ENCODE peak calls at places on chromosomes 5 and 9, in eight cellular contexts. V is fibroblast of the aortic adventitia; M is activated CD8-positive, alpha-beta T cell treated with anti-CD3 and anti-CD28 coated beads for 36 hours; T is GM23338; Q is IMR-90; O is WTC11; K is stomach; L is AG10803. R is an unnamed sample.
A peak's percentile ranks its signal among the peaks of the same experiment; 100 is the strongest.

GRCh38 chr5:141632650-141633049 is 4.0 kb downstream of the HDAC3 start:
- DNase-seq in L (no peak), Q (no peak), T (no peak), O (no peak), V (no peak), M (no peak), K (no peak), R (no peak)

GRCh38 chr9:13787234-13787833 is 507.8 kb upstream of the MPDZ start:
- DNase-seq in L (peak; percentile 23), T (no peak), V (peak; percentile 81), O (no peak), M (no peak), Q (peak; percentile 46), K (no peak), R (peak; percentile 4)

GRCh38 chr9:70672136-70672535 is 257.7 kb upstream of the KLF9 start:
- DNase-seq in K (no peak), M (no peak), L (no peak), V (peak; percentile 84), O (no peak), T (no peak), Q (no peak), R (no peak)

GRCh38 chr5:157266286-157267007 is 524 bp downstream of the CYFIP2 start:
- DNase-seq in O (peak; percentile 68), Q (no peak), L (no peak), V (no peak), T (peak; percentile 71), M (peak; percentile 76), K (peak; percentile 50), R (no peak)

GRCh38 chr5:39578887-39579497 is 154.2 kb upstream of the DAB2 start:
- DNase-seq in T (peak; percentile 24), L (peak; percentile 39), K (no peak), M (no peak), Q (peak; percentile 49), V (peak; percentile 72), O (no peak), R (no peak)

GRCh38 chr5:141914154-141914743 is 9.4 kb upstream of the DELE1 start:
- DNase-seq in K (peak; percentile 46), T (peak; percentile 85), O (peak; percentile 77), Q (no peak), V (no peak), M (peak; percentile 36), L (no peak), R (no peak)

GRCh38 chr9:105088499-105088898 is 156.0 kb upstream of the SLC44A1 start:
- DNase-seq in L (no peak), T (peak; percentile 32), M (no peak), V (no peak), O (no peak), Q (no peak), K (no peak), R (no peak)

GRCh38 chr5:179152941-179153340 is 92.8 kb downstream of the ZNF354C start:
- DNase-seq in O (peak; percentile 4), V (no peak), L (no peak), T (no peak), Q (no peak), K (no peak), M (no peak), R (no peak)

GRCh38 chr5:176995896-176996767 is 10.4 kb downstream of the UIMC1 start:
- DNase-seq in K (no peak), L (peak; percentile 88), O (no peak), T (no peak), V (peak; percentile 79), M (no peak), Q (peak; percentile 79), R (peak; percentile 81)

GRCh38 chr5:31845351-31845750 is 206.4 kb downstream of the PDZD2 start:
- DNase-seq in T (no peak), Q (no peak), K (no peak), L (peak; percentile 10), O (no peak), V (no peak), M (no peak), R (no peak)

DNA sequence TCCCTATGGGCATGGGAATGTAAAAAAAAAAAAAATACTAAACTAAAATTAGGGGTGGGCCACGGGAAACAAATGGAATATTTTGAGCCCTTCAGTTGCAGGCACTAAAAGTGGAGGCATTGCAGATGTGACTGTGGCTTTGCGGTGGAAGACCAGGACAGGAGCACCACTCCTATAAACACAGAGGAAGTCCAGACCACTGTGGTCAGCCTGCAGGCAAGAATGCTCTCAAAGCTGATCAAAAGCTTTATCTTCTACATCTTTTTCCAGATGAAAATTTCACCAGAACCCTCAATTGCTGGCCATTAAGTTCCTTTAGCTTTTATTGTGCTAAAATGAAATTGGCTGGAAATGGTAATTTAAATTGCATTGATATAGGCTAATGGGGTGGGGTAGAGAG is 208.8 kb downstream of the ERCC6L2 start:
- DNase-seq in Q (no peak), V (no peak), O (no peak), L (no peak), M (no peak), K (no peak), T (no peak), R (no peak)
- TF ChIP-seq CTCF in Q (no peak), V (no peak), O (no peak), L (no peak), M (no peak), K (no peak), T (no peak), R (no peak)

DNA sequence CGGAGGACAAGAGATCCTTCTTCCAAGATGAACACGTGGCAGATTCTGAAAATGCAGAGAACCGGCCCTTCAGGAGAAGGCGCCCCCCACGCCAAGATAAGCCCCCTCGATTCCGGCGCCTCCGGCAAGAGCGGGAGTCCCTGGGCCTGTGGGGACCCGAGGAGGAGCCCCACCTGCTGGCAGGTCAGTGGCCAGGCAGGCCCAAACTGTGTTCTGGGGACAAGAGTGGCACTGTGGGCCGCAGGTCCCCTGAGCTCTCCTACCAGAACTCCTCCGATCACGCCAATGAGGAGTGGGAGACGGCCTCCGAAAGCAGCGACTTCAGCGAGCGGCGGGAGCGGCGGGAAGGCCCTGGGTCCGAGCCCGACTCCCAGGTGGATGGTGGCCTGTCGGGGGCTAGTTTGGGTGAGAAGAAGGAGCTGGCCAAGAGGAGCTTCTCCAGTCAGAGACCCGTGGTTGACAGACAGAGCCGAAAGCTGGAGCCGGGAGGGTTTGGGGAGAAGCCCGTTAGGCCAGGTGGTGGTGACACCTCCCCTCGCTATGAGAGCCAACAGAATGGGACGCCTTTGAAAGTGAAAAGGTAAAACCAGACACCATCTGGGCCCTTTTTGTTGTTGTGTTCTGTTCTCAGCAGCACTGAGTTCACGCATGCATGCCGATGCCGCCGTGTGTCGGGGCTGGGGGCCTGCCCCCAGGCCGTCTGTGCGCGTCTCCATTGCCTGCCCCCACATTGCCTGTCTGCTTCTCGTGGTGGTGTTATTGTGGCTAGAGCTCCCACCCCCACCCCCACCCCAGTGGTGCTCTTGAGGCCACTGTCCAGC is 26.6 kb upstream of the POMT1 start:
- DNase-seq in V (no peak), M (no peak), K (no peak), T (peak; percentile 53), L (no peak), O (peak; percentile 43), Q (no peak), R (no peak)
- TF ChIP-seq CTCF in V (peak; percentile 36), M (peak; percentile 30), K (peak; percentile 42), T (peak; percentile 65), L (peak; percentile 31), O (no peak), Q (peak; percentile 20), R (peak; percentile 71)

DNA sequence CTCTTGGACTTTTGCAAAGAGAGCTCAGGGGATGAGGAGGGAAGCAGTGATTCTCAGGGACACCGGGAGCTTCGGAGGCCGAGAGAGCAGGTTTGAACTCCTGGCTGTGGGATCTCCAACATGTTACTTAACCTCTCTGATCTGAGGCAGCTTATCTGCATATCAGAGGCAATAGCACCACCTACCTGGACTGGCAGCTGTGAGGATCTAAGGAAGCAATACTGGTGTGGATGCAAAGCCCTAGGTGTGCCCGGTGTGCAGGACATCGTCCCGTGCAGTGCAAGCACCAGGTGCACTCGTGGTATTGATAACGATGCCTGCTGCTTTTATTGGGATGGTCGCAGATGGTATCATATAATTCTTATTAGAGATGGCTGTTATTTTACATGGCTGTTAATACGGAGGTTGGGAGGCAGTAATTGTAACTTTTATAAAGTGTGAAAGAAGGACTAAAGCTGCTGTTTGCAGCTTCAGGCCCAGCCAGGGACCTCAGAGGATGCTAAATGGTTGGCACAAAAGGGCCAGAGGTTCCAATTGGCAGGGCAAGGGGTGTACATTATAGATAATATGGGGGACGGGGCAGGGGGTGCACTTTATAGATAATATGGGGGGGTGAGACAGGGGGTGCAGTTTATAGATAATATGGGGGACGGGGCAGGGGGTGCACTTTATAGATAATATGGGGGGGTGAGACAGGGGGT is 14.9 kb downstream of the COL5A1 start:
- DNase-seq in V (no peak), K (no peak), Q (no peak), O (no peak), L (no peak), T (peak; percentile 51), M (peak; percentile 23), R (no peak)
- TF ChIP-seq CTCF in V (peak; percentile 8), K (no peak), Q (peak; percentile 27), O (no peak), L (peak; percentile 10), T (peak; percentile 46), M (no peak), R (peak; percentile 31)

GRCh38 chr9:5440426-5440825 is 2.7 kb upstream of the PLGRKT start:
- DNase-seq in L (no peak), T (no peak), V (no peak), Q (no peak), K (no peak), O (no peak), M (no peak), R (no peak)

GRCh38 chr9:5435912-5436311 is 1.8 kb downstream of the PLGRKT start:
- DNase-seq in T (no peak), K (no peak), L (no peak), Q (no peak), M (no peak), V (no peak), O (no peak), R (peak; percentile 59)

GRCh38 chr9:5436441-5436840 is 1.3 kb downstream of the PLGRKT start:
- DNase-seq in L (no peak), V (no peak), O (no peak), M (no peak), T (no peak), K (no peak), Q (no peak), R (no peak)

GRCh38 chr9:5438301-5439162 is 807 bp upstream of the PLGRKT start:
- DNase-seq in V (peak; percentile 53), Q (peak; percentile 56), O (no peak), L (peak; percentile 78), K (no peak), M (peak; percentile 70), T (no peak), R (no peak)

DNA sequence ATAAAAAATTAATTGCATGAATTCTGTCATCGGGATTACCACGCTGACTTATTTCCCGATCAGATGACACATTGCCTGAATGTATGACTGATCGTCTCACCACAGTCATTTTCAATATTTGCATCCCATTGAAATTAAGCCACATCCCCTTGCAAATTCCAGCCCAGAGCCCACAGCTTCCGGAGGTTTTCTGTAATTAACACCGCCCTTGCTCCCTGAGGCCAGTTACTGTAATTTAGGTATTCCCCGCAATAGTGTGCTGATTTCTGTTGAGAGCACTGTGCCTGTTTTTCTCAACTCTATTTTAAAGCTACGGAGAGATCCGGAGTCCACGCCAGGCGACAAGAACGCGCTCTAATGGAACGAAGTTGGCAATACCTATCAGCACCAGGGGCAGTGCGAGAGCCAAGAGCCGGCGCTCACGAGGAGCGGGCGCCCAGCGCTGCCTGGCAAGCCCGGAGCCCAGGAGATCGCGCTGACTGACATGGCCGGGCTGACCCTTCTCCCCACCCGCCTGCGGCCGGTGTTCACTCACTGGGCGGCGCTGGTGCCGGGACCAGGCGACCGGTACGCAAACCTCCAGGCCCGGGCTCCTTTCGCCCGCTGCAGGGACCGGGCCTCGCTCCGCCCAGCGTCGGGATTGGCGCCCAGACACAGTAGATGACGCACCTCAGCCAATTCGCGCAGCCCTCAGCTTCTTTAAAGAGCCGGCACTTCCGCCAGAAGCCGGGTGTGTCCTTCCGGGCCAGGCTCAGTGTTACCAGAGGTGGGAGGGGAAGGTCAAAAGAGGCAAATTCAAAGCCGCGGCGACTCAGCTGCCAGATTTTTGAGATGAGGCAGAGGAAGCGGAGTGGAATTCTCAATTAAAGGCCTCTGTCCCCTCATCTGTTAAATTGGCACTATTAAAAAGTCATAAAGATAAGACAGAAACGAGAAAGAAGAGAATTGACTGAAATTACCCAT is at the start of gene PLGRKT:
- DNase-seq in T (peak; percentile 97), M (peak; percentile 95), L (peak; percentile 92), Q (peak; percentile 87), K (peak; percentile 96), O (peak; percentile 91), V (peak; percentile 89), R (peak; percentile 85)
- TF ChIP-seq CTCF in T (peak; percentile 19), M (no peak), L (peak; percentile 19), Q (peak; percentile 29), K (peak; percentile 15), O (no peak), V (no peak), R (peak; percentile 42)